ENCODE peak calls at places on chromosomes 4 and X, in nine cellular contexts. E is astrocyte of the cerebellum, W is prostate gland, Q is MCF 10A, V is epithelial cell of proximal tubule, J is fibroblast of villous mesenchyme, D is BJ, M is AG04450, F is HepG2. K is an unnamed sample.

GRCh38 chr4:2827874-2828751 is 15.5 kb upstream of the ADD1 start:
- DNase-seq in E (no peak), W (no peak), Q (no peak), V (no peak), J (no peak), D (no peak), M (no peak), F (no peak), K (peak)

GRCh38 chr4:156182269-156182668 is 228.6 kb upstream of the CTSO start:
- DNase-seq in E (no peak), W (no peak), Q (no peak), V (no peak), J (no peak), D (no peak), M (no peak), F (no peak), K (no peak)

GRCh38 chr4:121860121-121860520 is 10.2 kb downstream of the BBS7 start:
- DNase-seq in E (no peak), W (no peak), Q (no peak), V (no peak), J (no peak), D (no peak), M (no peak), F (no peak), K (no peak)

GRCh38 chr4:153243464-153243863 is 39.2 kb downstream of the TRIM2 start:
- DNase-seq in E (no peak), W (no peak), Q (no peak), V (no peak), J (no peak), D (no peak), M (no peak), F (no peak), K (no peak)

GRCh38 chr4:99886146-99886545 is 8.1 kb downstream of the LAMTOR3 start:
- DNase-seq in E (peak), W (no peak), Q (peak), V (no peak), J (no peak), D (no peak), M (no peak), F (no peak), K (no peak)

GRCh38 chr4:123340381-123340701 is 56.3 kb upstream of the SPRY1 start:
- DNase-seq in E (peak), W (no peak), Q (peak), V (peak), J (peak), D (peak), M (peak), F (peak), K (no peak)

GRCh38 chr4:130395871-130396270 is 1299.9 kb downstream of the C4orf33 start:
- DNase-seq in E (peak), W (no peak), Q (peak), V (no peak), J (peak), D (peak), M (peak), F (no peak), K (no peak)

GRCh38 chr4:158314756-158315487 is 104.6 kb downstream of the TMEM144 start:
- DNase-seq in E (peak), W (no peak), Q (peak), V (peak), J (peak), D (peak), M (peak), F (no peak), K (no peak)

GRCh38 chr4:142743071-142743825 is 102.9 kb downstream of the INPP4B start:
- DNase-seq in E (no peak), W (no peak), Q (peak), V (no peak), J (peak), D (no peak), M (no peak), F (no peak), K (no peak)

GRCh38 chr4:77861500-77861899 is 1.1 kb upstream of the MRPL1 start:
- DNase-seq in E (no peak), W (no peak), Q (no peak), V (no peak), J (no peak), D (no peak), M (no peak), F (peak), K (no peak)

GRCh38 chr4:77859256-77859655 is 3.4 kb upstream of the MRPL1 start:
- DNase-seq in E (no peak), W (no peak), Q (no peak), V (no peak), J (peak), D (no peak), M (no peak), F (no peak), K (no peak)

GRCh38 chr4:77865259-77865658 is 2.6 kb downstream of the MRPL1 start:
- DNase-seq in E (no peak), W (no peak), Q (no peak), V (no peak), J (no peak), D (no peak), M (no peak), F (no peak), K (no peak)

DNA sequence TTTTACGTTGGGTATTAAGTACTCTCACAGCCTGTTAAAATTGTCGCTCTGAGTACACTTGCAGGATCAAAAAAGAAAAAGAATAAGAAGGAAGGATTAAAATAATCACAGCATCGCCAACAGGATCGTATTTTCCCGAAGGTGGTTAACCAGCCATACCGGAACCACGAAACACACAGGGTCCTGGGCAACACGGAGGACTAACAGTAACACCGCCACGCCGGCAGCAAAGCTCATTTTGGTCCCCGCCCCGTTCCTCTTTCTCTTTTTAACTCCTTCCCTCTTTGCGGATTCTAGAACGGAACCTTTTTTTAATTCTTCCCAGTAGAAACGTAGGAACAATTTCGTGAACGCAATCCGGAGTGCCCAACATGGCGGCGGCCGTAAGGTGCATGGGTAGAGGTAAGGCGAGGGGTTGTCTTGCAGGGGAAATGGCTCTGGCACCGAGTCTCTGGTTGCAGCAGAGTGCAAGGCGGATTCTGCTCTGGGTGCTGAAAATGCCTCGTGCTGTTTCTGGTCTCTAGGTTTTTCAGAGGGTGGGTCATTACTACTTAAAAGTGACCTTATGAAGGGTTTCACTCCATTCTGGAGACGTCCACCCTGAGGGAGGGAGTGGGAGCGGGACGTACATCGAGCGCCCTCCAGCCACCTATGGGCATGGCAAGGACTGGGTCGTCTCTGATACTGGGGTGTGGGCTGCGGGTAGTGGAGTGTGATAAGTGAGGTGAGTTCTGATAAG is at the start of gene MRPL1:
- DNase-seq in E (peak), W (peak), Q (peak), V (peak), J (peak), D (peak), M (peak), F (peak), K (no peak)
- TF ChIP-seq CTCF in E (no peak), W (no peak), Q (no peak), V (no peak), J (no peak), D (no peak), M (no peak), F (peak), K (peak)

DNA sequence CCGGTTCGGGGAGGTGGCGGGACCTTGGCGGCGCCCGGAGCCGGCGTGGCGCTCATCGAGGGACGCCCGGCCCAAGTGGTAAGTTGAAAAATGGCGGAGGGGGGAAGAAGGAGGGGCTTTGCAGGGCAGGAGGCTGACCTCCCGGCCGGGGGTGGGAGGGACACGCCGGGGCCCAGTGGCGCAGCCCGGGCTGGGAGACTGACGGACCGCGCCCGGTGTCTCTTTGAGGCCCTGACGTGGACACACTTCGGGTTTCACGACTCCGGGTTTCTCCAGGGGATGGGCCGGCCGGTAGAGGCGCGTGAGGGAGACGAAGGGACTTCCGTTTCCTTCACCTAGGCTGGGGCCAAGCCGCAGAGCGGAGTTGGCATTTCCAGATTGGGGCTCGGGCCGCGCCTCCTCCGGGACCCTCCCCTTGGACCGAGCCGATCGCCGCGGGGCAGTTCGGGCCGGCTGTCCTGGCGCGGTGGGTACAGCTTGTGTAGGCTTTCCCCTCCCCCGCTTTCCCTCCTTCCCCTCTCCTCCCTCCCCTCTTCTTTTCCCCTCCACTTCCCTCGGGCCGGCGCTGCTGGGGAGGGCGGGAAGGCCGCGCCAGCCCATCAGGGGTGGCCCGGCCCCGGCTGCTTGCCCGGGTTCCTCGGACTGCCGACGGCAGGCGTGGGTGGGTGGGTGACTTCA is at the start of gene XIAP:
- DNase-seq in E (peak), W (peak), Q (peak), V (no peak), J (peak), D (peak), M (peak), F (peak), K (peak)
- TF ChIP-seq CTCF in E (no peak), W (no peak), Q (no peak), V (no peak), J (no peak), D (no peak), M (no peak), F (peak), K (peak)

DNA sequence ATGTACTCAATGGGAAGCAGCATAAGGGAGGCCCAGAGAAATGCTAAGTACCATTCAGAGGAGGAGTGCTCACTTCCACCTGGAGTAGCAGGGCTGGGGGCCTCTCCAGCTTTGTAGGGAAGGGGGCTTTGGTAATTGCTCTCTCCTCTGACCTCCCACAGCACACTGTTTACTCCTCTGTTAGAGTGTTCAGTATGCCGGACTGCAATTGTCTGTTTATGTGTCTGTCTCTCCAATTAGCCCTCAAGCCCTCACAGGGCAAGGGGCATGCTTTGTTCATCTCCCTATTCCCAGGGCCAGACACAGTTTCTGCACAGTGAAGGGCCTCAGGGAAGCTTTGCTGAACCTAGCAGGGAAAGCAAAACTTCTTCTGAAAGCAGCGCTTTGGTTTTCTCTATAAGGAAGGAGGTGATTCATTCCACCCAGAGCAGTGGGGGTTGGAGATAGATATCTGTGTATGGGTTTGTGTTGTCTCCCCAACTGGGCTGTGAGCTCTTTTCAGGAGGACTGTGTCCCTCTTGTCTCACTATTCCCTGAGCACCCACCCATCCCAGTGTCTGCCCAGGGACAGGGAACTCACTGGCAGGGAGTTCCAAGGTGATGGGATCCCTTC is 50.0 kb upstream of the VMA21 start:
- DNase-seq in E (no peak), W (no peak), Q (no peak), V (no peak), J (no peak), D (no peak), M (no peak), F (no peak), K (no peak)
- TF ChIP-seq CTCF in E (no peak), W (no peak), Q (no peak), V (no peak), J (no peak), D (no peak), M (no peak), F (no peak), K (no peak)

GRCh38 chr4:32909722-32910121 is 2189.6 kb downstream of the PCDH7 start:
- DNase-seq in E (no peak), W (no peak), Q (no peak), V (no peak), J (no peak), D (no peak), M (no peak), F (no peak), K (no peak)
- TF ChIP-seq CTCF in E (no peak), W (no peak), Q (no peak), V (no peak), J (no peak), D (no peak), M (no peak), F (no peak), K (no peak)

DNA sequence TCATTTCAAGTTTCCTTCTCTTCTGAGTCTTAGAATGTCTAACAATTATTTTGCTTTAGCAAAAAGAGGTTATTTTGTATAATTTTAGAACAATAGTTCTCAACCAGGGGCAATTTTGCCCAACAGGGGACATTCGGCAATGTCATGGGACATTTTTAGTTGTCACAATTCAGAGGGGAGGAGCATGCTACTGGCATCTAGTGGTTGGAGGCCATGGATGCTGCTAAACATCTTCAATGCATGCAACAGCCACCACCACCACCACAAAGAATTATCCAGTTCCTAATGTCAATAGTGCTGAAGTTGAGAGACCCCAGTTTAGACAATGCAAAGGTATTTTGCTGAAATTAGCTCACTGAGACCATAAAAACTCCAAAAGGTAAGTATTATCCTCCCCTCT is 122.5 kb downstream of the ARHGAP6 start:
- DNase-seq in E (no peak), W (no peak), Q (no peak), V (no peak), J (no peak), D (no peak), M (no peak), F (no peak), K (no peak)
- TF ChIP-seq CTCF in E (no peak), W (no peak), Q (no peak), V (no peak), J (no peak), D (no peak), M (no peak), F (no peak), K (peak)

GRCh38 chr4:126647756-126648396 is 984.9 kb upstream of the INTU start:
- DNase-seq in E (peak), W (no peak), Q (no peak), V (no peak), J (no peak), D (no peak), M (no peak), F (no peak), K (no peak)
- TF ChIP-seq CTCF in E (no peak), W (no peak), Q (no peak), V (no peak), J (no peak), D (no peak), M (peak), F (no peak), K (no peak)

DNA sequence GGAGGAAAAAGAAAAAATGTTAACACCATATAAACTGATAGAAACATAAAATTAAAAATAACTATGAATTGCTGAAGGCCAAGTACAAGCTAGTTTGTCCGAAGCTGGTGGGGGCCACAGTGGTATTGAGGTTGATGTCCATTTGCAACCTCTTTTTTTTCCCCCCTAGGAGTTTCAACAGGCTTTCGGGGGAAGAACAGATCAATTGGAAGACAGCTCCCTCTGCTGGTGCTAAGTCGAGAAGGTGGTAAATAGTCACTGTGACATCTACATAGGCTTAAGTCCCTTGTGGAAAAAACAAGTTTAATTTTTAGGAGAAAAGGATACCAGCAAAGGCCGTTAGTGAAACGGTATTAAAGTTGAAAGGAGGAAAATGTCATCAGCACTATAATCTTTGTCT is 115.7 kb upstream of the ZXDA start:
- DNase-seq in E (no peak), W (peak), Q (peak), V (no peak), J (peak), D (no peak), M (no peak), F (peak), K (no peak)
- TF ChIP-seq CTCF in E (peak), W (peak), Q (peak), V (peak), J (peak), D (peak), M (peak), F (peak), K (peak)

GRCh38 chr4:95204873-95205272 is 343.9 kb downstream of the UNC5C start:
- DNase-seq in E (no peak), W (no peak), Q (peak), V (no peak), J (peak), D (no peak), M (no peak), F (peak), K (no peak)
- TF ChIP-seq CTCF in E (peak), W (peak), Q (peak), V (peak), J (peak), D (peak), M (no peak), F (peak), K (peak)

GRCh38 chrX:54288277-54288676 is 69.6 kb downstream of the WNK3 start:
- DNase-seq in E (no peak), W (no peak), Q (no peak), V (no peak), J (no peak), D (no peak), M (no peak), F (peak), K (no peak)
- TF ChIP-seq CTCF in E (no peak), W (no peak), Q (no peak), V (no peak), J (no peak), D (no peak), M (no peak), F (no peak), K (no peak)

GRCh38 chr4:140358281-140358680 is 15.2 kb upstream of the SCOC start:
- DNase-seq in E (no peak), W (no peak), Q (no peak), V (no peak), J (no peak), D (no peak), M (no peak), F (no peak), K (no peak)
- TF ChIP-seq CTCF in E (no peak), W (no peak), Q (no peak), V (no peak), J (no peak), D (no peak), M (no peak), F (no peak), K (no peak)